ENCODE peak calls at places on chromosomes 11 and 22, in four cellular contexts. D is A549, C is ovary, R is pancreas. L is an unnamed sample.

GRCh38 chr11:127610787-127611186 is 610.2 kb upstream of the KIRREL3 start:
- DNase-seq in R (no peak), D (no peak), C (no peak), L (no peak)

GRCh38 chr11:134098566-134099184 is 29.8 kb downstream of the JAM3 start:
- DNase-seq in R (no peak), D (no peak), C (no peak), L (no peak)

GRCh38 chr11:76131585-76131984 is 74.7 kb downstream of the WNT11 start:
- DNase-seq in R (no peak), C (no peak), D (no peak), L (no peak)

GRCh38 chr11:83779876-83780275 is 493.7 kb upstream of the CCDC90B start:
- DNase-seq in R (no peak), C (no peak), D (no peak), L (no peak)

GRCh38 chr11:38460429-38460828 is 1862.4 kb upstream of the RAG2 start:
- DNase-seq in D (no peak), C (no peak), R (no peak), L (no peak)

GRCh38 chr11:45765836-45766235 is 39.1 kb upstream of the SLC35C1 start:
- DNase-seq in D (no peak), R (no peak), C (no peak), L (no peak)

GRCh38 chr11:85590848-85591483 is 36.2 kb downstream of the DLG2 start:
- DNase-seq in R (no peak), C (no peak), D (peak), L (no peak)

GRCh38 chr11:66834539-66834845 is 8.7 kb upstream of the RCE1 start:
- DNase-seq in D (no peak), R (no peak), C (no peak), L (no peak)

GRCh38 chr11:79147731-79148130 is 293.1 kb downstream of the TENM4 start:
- DNase-seq in D (no peak), R (no peak), C (no peak), L (no peak)

GRCh38 chr22:36237462-36238347 is 1.6 kb downstream of the APOL2 start:
- DNase-seq in R (no peak), C (no peak), D (no peak), L (no peak)

GRCh38 chr22:19678949-19679348 is 35.4 kb upstream of the SEPTIN5 start:
- DNase-seq in D (no peak), R (no peak), C (no peak), L (no peak)

DNA sequence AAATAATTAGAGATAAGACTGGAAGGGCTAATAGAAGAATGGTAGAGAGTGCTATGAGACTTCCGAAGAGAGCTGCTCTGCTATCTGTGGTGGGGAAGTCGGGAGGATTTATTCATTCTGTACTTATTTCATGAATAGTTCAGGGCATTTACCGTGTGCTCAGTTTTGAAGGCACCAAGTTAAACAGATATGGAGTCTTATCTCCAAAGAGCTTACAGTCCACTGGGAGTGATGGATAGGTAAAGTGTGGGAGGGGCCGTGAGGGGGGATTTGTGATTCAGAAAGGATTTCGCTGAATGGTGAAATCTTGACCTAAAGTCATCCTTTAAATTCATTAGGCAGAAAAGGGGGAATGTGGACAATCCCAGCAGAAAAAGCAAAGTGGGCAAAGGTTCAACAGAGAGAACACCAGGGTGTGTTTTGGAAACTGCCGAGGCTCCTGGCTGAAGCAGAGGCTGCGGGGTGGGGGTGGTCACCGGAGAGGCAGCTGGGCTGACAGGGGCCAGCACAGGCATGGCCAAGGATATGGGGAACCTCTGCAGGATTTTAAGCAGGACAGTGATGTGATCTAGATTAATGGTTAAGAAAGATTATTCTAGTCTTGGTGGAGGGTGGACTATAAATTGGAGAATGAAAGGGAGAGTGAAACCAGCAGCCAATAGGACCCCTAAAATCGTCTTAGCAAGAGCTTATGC is 91.2 kb downstream of the UBASH3B start:
- DNase-seq in R (no peak), C (no peak), D (no peak), L (no peak)
- TF ChIP-seq CTCF in R (no peak), C (no peak), D (no peak), L (no peak)

DNA sequence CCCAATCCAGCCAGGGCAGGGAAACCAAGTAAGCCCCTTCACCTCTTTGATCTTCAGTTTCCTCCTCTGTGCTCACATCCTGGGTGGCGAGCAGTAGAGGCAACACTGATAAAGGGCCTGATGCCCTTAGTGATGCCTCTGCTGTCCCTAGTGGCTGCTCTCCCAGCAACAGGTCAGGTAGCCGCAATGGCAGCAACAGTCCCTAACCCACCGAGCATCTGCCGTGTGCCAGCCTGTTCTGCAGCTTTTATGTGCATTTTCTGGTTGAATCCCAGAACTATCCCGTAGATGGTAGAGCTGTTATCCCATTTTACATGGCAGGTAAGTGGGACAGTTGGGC is 5.2 kb downstream of the SCYL1 start:
- DNase-seq in D (no peak), C (no peak), R (no peak), L (no peak)
- TF ChIP-seq CTCF in D (no peak), C (no peak), R (no peak), L (peak)

DNA sequence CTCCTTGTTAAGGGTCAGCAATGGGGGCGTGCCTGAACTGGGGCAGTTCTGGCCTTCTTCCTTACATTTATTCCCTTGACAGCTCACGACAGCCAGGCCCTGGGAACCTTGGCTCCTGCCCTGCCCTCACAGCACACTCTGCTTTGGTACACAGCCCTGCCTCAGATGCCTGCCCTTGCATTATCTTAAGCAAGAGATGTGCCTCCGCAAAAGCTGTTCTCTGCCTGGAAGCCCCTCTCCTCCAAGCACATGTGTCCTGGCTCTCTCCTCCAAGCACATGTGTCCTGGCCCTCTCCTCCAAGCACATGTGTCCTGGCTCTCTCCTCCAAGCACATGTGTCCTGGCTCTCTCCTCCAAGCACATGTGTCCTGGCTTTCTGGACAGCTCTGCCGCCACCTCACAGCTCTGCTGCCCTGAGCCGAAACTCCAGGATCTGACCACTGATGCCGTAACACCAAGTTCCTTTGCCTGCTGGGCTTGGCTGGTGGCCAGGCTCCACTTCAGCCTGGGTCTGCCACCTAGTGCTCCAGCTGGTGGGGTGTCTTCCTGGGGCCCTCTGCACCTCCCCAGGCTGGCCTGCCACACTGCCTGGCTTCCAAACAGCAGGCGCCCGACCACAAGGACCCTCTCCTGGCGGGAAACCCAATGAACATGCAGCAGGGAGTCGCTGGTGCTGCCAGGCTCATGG is 53.1 kb downstream of the SCUBE1 start:
- DNase-seq in R (no peak), C (peak), D (no peak), L (no peak)
- TF ChIP-seq CTCF in R (no peak), C (no peak), D (no peak), L (no peak)

GRCh38 chr11:24779791-24780190 is 282.9 kb downstream of the LUZP2 start:
- DNase-seq in R (no peak), D (no peak), C (no peak), L (no peak)

GRCh38 chr11:24781288-24781687 is 284.4 kb downstream of the LUZP2 start:
- DNase-seq in D (no peak), C (no peak), R (no peak), L (no peak)
- TF ChIP-seq CTCF in D (no peak), C (no peak), R (no peak), L (no peak)

GRCh38 chr11:62273284-62273683 is 3.3 kb downstream of the SCGB2A2 start:
- DNase-seq in D (no peak), R (no peak), C (no peak), L (no peak)
- TF ChIP-seq CTCF in D (no peak), R (no peak), C (no peak), L (no peak)

GRCh38 chr11:63510360-63511130 is 4.7 kb downstream of the LGALS12 start:
- DNase-seq in R (no peak), C (peak), D (no peak), L (no peak)

GRCh38 chr11:63508745-63509144 is 2.9 kb downstream of the LGALS12 start:
- DNase-seq in D (no peak), R (no peak), C (no peak), L (no peak)

GRCh38 chr11:63505857-63506528 is at the start of gene LGALS12:
- DNase-seq in C (no peak), D (no peak), R (no peak), L (no peak)

GRCh38 chr11:63504933-63505586 is 824 bp upstream of the LGALS12 start:
- DNase-seq in R (peak), C (no peak), D (no peak), L (no peak)

DNA sequence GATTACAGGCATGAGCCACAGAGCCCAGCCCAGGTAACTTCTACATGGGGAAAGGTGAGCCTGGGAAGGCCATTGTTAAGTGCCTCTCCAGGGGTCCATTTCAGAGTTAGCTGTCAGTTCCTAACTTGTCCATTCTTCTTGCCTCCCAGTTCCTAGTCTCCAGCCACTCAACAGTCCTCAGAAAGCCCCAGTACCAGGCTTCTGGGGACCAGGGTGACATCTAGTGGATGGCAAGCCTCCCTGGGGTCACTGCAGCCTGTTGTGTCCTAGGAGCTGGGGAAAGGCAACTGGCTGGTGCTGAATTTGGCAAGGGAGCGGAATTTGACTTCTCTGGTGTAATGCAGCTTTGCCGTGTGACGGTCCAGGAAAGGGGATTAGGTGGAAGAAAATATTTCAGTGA is 2.1 kb downstream of the LGALS12 start:
- DNase-seq in C (no peak), D (peak), R (peak), L (no peak)
- TF ChIP-seq CTCF in C (no peak), D (peak), R (peak), L (peak)

GRCh38 chr11:12815150-12815523 is 140.9 kb downstream of the TEAD1 start:
- DNase-seq in C (no peak), D (no peak), R (no peak), L (no peak)
- TF ChIP-seq CTCF in C (no peak), D (no peak), R (no peak), L (no peak)

GRCh38 chr11:130390071-130390758 is 38.2 kb downstream of the ADAMTS8 start:
- DNase-seq in R (no peak), D (peak), C (no peak), L (no peak)
- TF ChIP-seq CTCF in R (no peak), D (peak), C (no peak), L (peak)

DNA sequence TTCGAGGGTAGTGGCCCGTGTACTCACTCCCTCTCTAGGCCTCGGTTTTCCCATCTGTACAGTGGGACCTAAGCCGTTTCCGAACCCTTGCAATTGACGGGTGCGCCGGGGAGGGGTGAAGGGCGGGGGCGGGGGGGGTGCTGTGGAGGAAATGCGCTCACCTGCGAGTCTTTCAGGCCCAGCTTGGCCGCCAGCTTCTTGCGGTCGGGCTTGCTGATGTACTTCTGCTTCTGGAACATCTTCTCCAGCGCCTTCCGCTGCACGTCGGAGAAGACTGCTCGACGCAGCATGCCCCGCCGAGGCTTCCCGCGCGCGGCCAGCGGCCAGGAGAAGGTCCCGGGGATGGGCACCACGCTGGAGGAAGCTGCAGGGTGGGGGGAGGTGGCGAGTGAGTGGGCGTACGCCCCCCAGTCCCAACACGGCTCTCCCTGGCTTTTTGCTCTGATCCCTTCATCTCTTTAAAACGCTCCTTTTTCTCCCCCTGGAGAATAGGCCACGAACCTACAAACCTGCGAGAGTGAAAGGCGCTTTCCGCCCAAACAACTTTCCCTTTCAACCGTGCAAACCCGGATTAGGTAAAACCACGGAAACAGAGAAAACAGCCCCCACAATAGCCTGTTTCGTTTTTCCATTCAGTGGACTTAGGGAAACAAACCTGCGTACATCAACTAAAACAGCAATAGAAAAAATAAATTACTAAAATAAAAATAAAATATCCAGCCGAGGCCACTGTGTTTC is 3.2 kb downstream of the DBX1 start:
- DNase-seq in C (no peak), D (no peak), R (no peak), L (no peak)
- TF ChIP-seq CTCF in C (no peak), D (no peak), R (no peak), L (no peak)

DNA sequence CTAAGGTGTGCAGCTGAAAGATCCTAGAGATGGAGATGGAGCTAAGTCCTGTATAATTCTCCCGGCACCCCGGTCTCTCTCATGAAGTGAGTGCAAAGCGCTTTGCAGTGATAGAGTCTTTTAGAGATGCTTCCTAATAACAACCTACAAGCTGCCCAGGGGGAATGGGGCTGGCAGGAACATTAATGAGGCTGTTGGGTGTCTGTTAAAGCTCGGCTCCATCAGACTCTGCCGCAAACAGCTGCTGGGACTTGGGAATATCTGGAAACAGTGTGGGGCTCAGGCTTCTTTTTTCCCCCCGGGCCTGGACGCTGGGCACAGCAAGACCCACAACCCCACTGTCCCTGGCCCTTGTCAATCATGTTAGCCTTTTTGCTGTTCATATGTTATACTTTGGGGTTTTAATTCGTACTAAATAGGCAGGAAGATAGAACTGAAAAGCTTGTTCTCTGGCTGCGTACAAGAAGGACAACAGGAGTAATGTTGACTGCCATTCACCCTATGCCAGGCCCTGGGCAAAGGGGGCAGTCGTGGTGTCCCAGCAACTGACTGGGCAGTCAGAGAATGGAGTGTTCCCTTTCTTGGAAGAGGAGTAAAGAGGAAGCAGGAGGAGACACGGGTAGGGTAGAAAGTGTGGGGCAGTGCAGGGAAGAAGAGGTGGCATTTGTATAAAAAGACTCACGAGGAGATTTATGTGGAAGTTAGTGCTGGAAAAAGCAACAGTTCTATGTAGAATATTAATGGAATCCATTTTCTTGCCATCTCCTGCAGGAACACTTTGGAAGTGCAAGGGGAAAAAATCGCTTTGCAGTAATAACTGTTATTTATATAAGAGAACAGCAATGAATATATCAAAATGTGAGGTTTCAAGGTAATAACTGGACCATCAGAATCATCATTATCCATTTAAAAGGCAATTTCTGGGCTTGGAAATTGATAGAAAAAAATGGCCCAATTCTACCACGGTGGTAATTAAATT is 232.8 kb downstream of the GRIK4 start:
- DNase-seq in C (no peak), D (no peak), R (no peak), L (no peak)
- TF ChIP-seq CTCF in C (no peak), D (no peak), R (no peak), L (peak)

L was measured in type B pancreatic cell.